ENCODE peak calls at places on chromosomes 5 and 9, in ten cellular contexts. Q, C, B, S, G, O, J, V, X and I are unnamed samples.

GRCh38 chr5:172093965-172094364 is 87.5 kb upstream of the FBXW11 start:
- DNase-seq in Q (no peak), C (no peak), B (no peak), S (no peak), G (no peak), O (no peak), J (no peak), V (no peak), X (no peak), I (no peak)

GRCh38 chr5:142881076-142881466 is 110.9 kb downstream of the ARHGAP26 start:
- DNase-seq in Q (no peak), C (peak), B (no peak), S (no peak), G (no peak), O (peak), J (peak), V (no peak), X (peak), I (no peak)

GRCh38 chr5:13987843-13988464 is 43.5 kb upstream of the DNAH5 start:
- DNase-seq in Q (no peak), C (peak), B (peak), S (peak), G (peak), O (peak), J (peak), V (peak), X (peak), I (peak)

GRCh38 chr5:58922392-58923171 is 339.7 kb downstream of the RAB3C start:
- DNase-seq in Q (no peak), C (no peak), B (peak), S (no peak), G (no peak), O (peak), J (peak), V (no peak), X (no peak), I (no peak)

GRCh38 chr9:112063151-112063550 is 111.9 kb downstream of the SUSD1 start:
- DNase-seq in Q (no peak), C (no peak), B (no peak), S (no peak), G (no peak), O (no peak), J (peak), V (no peak), X (no peak), I (no peak)

GRCh38 chr5:1336749-1337489 is 8.0 kb downstream of the CLPTM1L start:
- DNase-seq in Q (no peak), C (no peak), B (no peak), S (no peak), G (no peak), O (no peak), J (no peak), V (no peak), X (no peak), I (no peak)

GRCh38 chr9:108787664-108788048 is 68.1 kb downstream of the ACTL7B start:
- DNase-seq in Q (no peak), C (no peak), B (no peak), S (no peak), G (no peak), O (no peak), J (no peak), V (no peak), X (no peak), I (no peak)

GRCh38 chr5:56207537-56207936 is 25.6 kb downstream of the ANKRD55 start:
- DNase-seq in Q (no peak), C (no peak), B (no peak), S (no peak), G (no peak), O (no peak), J (peak), V (no peak), X (no peak), I (no peak)

GRCh38 chr5:161189452-161189851 is 337.4 kb upstream of the ATP10B start:
- DNase-seq in Q (no peak), C (no peak), B (no peak), S (no peak), G (no peak), O (no peak), J (no peak), V (no peak), X (peak), I (no peak)

GRCh38 chr9:134168731-134169130 is 4.4 kb upstream of the RNU6ATAC start:
- DNase-seq in Q (no peak), C (peak), B (no peak), S (no peak), G (peak), O (no peak), J (no peak), V (no peak), X (peak), I (no peak)

GRCh38 chr5:160297776-160298175 is 14.6 kb downstream of the CCNJL start:
- DNase-seq in Q (no peak), C (no peak), B (no peak), S (no peak), G (no peak), O (no peak), J (no peak), V (no peak), X (no peak), I (no peak)

GRCh38 chr9:13445123-13445522 is 165.6 kb upstream of the MPDZ start:
- DNase-seq in Q (no peak), C (no peak), B (no peak), S (no peak), G (no peak), O (no peak), J (no peak), V (peak), X (no peak), I (no peak)

GRCh38 chr9:93197670-93198069 is 13.7 kb downstream of the WNK2 start:
- DNase-seq in Q (no peak), C (no peak), B (no peak), S (no peak), G (no peak), O (no peak), J (no peak), V (no peak), X (no peak), I (no peak)

GRCh38 chr9:37035472-37036236 is 1.6 kb upstream of the PAX5 start:
- DNase-seq in Q (no peak), C (no peak), B (no peak), S (peak), G (no peak), O (no peak), J (no peak), V (peak), X (peak), I (no peak)

GRCh38 chr5:169753795-169754194 is 116.7 kb downstream of the DOCK2 start:
- DNase-seq in Q (no peak), C (no peak), B (no peak), S (no peak), G (no peak), O (no peak), J (peak), V (no peak), X (no peak), I (no peak)

GRCh38 chr5:41925555-41925946 is 470 bp downstream of the FBXO4 start:
- DNase-seq in Q (peak), C (peak), B (peak), S (peak), G (peak), O (peak), J (peak), V (no peak), X (no peak), I (peak)

GRCh38 chr9:76560481-76560891 is 101.5 kb downstream of the GCNT1 start:
- DNase-seq in Q (no peak), C (peak), B (peak), S (no peak), G (no peak), O (no peak), J (peak), V (no peak), X (no peak), I (no peak)

GRCh38 chr5:18048449-18048848 is 414.2 kb downstream of the TAF11L14 start:
- DNase-seq in Q (no peak), C (no peak), B (no peak), S (no peak), G (no peak), O (no peak), J (no peak), V (peak), X (no peak), I (no peak)

GRCh38 chr5:7852542-7852941 is 1.6 kb upstream of the CFAP90 start:
- DNase-seq in Q (no peak), C (no peak), B (no peak), S (no peak), G (no peak), O (no peak), J (peak), V (no peak), X (no peak), I (no peak)

GRCh38 chr5:111762895-111763294 is 5.9 kb upstream of the NREP start:
- DNase-seq in Q (no peak), C (no peak), B (no peak), S (no peak), G (no peak), O (no peak), J (no peak), V (no peak), X (no peak), I (no peak)

GRCh38 chr9:137429974-137430722 is 7.0 kb downstream of the NOXA1 start:
- DNase-seq in Q (no peak), C (no peak), B (peak), S (peak), G (no peak), O (no peak), J (no peak), V (peak), X (peak), I (no peak)

GRCh38 chr5:17024686-17025180 is 88.6 kb upstream of the MYO10 start:
- DNase-seq in Q (no peak), C (peak), B (no peak), S (no peak), G (no peak), O (peak), J (peak), V (no peak), X (no peak), I (peak)

GRCh38 chr5:179668404-179668803 is 12.4 kb downstream of the CBY3 start:
- DNase-seq in Q (no peak), C (peak), B (peak), S (peak), G (peak), O (peak), J (peak), V (peak), X (peak), I (peak)

GRCh38 chr5:155140646-155141045 is 127.1 kb downstream of the KIF4B start:
- DNase-seq in Q (no peak), C (no peak), B (no peak), S (no peak), G (no peak), O (no peak), J (no peak), V (no peak), X (no peak), I (no peak)

GRCh38 chr9:78539904-78540303 is 243.0 kb downstream of the PSAT1 start:
- DNase-seq in Q (no peak), C (peak), B (no peak), S (peak), G (no peak), O (no peak), J (peak), V (peak), X (no peak), I (no peak)

GRCh38 chr9:122065923-122066629 is 27.0 kb downstream of the TTLL11 start:
- DNase-seq in Q (no peak), C (no peak), B (no peak), S (no peak), G (no peak), O (no peak), J (no peak), V (no peak), X (no peak), I (no peak)

GRCh38 chr5:27608992-27609391 is 570.6 kb upstream of the CDH9 start:
- DNase-seq in Q (no peak), C (no peak), B (no peak), S (no peak), G (no peak), O (no peak), J (no peak), V (no peak), X (no peak), I (no peak)

GRCh38 chr9:69190086-69190865 is 16.2 kb downstream of the TJP2 start:
- DNase-seq in Q (no peak), C (no peak), B (no peak), S (no peak), G (peak), O (no peak), J (no peak), V (no peak), X (no peak), I (no peak)

GRCh38 chr5:81052325-81052724 is 92.2 kb downstream of the RASGRF2 start:
- DNase-seq in Q (no peak), C (no peak), B (no peak), S (no peak), G (no peak), O (no peak), J (no peak), V (no peak), X (no peak), I (no peak)

GRCh38 chr5:135593886-135594285 is 15.1 kb upstream of the CXCL14 start:
- DNase-seq in Q (no peak), C (no peak), B (no peak), S (no peak), G (no peak), O (no peak), J (no peak), V (no peak), X (no peak), I (no peak)

GRCh38 chr5:150180241-150181027 is 9.4 kb upstream of the SLC6A7 start:
- DNase-seq in Q (no peak), C (no peak), B (peak), S (no peak), G (no peak), O (peak), J (peak), V (no peak), X (no peak), I (no peak)

GRCh38 chr9:125970340-125970739 is 223.2 kb downstream of the PBX3 start:
- DNase-seq in Q (no peak), C (no peak), B (no peak), S (no peak), G (no peak), O (no peak), J (no peak), V (no peak), X (no peak), I (no peak)

GRCh38 chr9:19156026-19156474 is 28.8 kb upstream of the PLIN2 start:
- DNase-seq in Q (no peak), C (no peak), B (no peak), S (no peak), G (peak), O (no peak), J (no peak), V (no peak), X (no peak), I (no peak)

GRCh38 chr5:31375999-31376720 is 155.7 kb downstream of the DROSHA start:
- DNase-seq in Q (no peak), C (no peak), B (no peak), S (no peak), G (no peak), O (no peak), J (no peak), V (no peak), X (no peak), I (no peak)

GRCh38 chr5:150703767-150704166 is 2.9 kb upstream of the RBM22 start:
- DNase-seq in Q (no peak), C (no peak), B (no peak), S (no peak), G (no peak), O (no peak), J (peak), V (no peak), X (no peak), I (no peak)

GRCh38 chr9:127780126-127780885 is 1.8 kb upstream of the SH2D3C start:
- DNase-seq in Q (no peak), C (no peak), B (no peak), S (no peak), G (peak), O (peak), J (no peak), V (no peak), X (no peak), I (no peak)

GRCh38 chr9:9791621-9792020 is 821.2 kb downstream of the PTPRD start:
- DNase-seq in Q (no peak), C (peak), B (no peak), S (no peak), G (no peak), O (peak), J (peak), V (no peak), X (no peak), I (peak)